ENCODE peak calls at places on chromosomes 12 and 14, in five cellular contexts. P is neuronal stem cell, W is H1, N is mesenchymal stem cell, Z is H9. H is an unnamed sample.

GRCh38 chr14:54902143-54902520 is 494 bp downstream of the GCH1 start:
- DNase-seq in W (peak; percentile 80), P (peak; percentile 56), Z (peak; percentile 74), N (peak; percentile 87), H (peak; percentile 98)

GRCh38 chr12:100545092-100545491 is 28.4 kb upstream of the GAS2L3 start:
- DNase-seq in W (no peak), Z (no peak), P (no peak), N (no peak), H (no peak)

GRCh38 chr12:127893875-127894635 is 372.9 kb upstream of the TMEM132C start:
- DNase-seq in W (peak; percentile 50), P (no peak), N (no peak), Z (peak; percentile 59), H (no peak)

GRCh38 chr12:91274886-91275285 is 92.3 kb upstream of the DCN start:
- DNase-seq in N (peak; percentile 61), P (peak; percentile 12), W (no peak), Z (no peak), H (no peak)

GRCh38 chr12:99093166-99093565 is 448.1 kb downstream of the APAF1 start:
- DNase-seq in W (no peak), Z (no peak), P (no peak), N (no peak), H (no peak)

GRCh38 chr12:108307006-108307405 is 32.1 kb downstream of the CMKLR1 start:
- DNase-seq in W (no peak), N (peak; percentile 41), Z (no peak), P (no peak), H (no peak)

GRCh38 chr12:85866929-85867776 is 6.9 kb upstream of the NTS start:
- DNase-seq in P (peak; percentile 24), Z (no peak), N (peak; percentile 61), W (no peak), H (peak; percentile 70)

GRCh38 chr12:22312336-22312735 is 22.2 kb downstream of the ST8SIA1 start:
- DNase-seq in N (no peak), Z (no peak), W (no peak), P (no peak), H (no peak)

GRCh38 chr12:110960795-110961194 is 40.4 kb upstream of the MYL2 start:
- DNase-seq in Z (no peak), N (no peak), P (no peak), W (no peak), H (no peak)

GRCh38 chr14:104250175-104250574 is 111.8 kb downstream of the KIF26A start:
- DNase-seq in W (no peak), P (no peak), Z (peak; percentile 10), N (no peak), H (no peak)

GRCh38 chr12:47121146-47121545 is 41.4 kb upstream of the AMIGO2 start:
- DNase-seq in P (no peak), Z (no peak), N (no peak), W (no peak), H (no peak)

GRCh38 chr14:92759300-92759678 is 10.9 kb upstream of the LGMN start:
- DNase-seq in W (no peak), P (no peak), Z (peak; percentile 29), N (peak; percentile 26), H (no peak)

GRCh38 chr14:85853996-85854526 is 324.1 kb downstream of the FLRT2 start:
- DNase-seq in N (no peak), Z (no peak), W (no peak), P (no peak), H (no peak)

GRCh38 chr14:90198541-90198940 is 57.8 kb upstream of the PSMC1 start:
- DNase-seq in N (no peak), W (no peak), P (no peak), Z (no peak), H (peak; percentile 23)

GRCh38 chr14:37585101-37585479 is 10.0 kb downstream of the FOXA1 start:
- DNase-seq in P (no peak), W (peak; percentile 64), Z (peak; percentile 54), N (no peak), H (no peak)

GRCh38 chr12:78194448-78194847 is 363.8 kb downstream of the NAV3 start:
- DNase-seq in Z (no peak), N (peak; percentile 34), P (no peak), W (no peak), H (no peak)

GRCh38 chr14:87615822-87616679 is 376.9 kb downstream of the GALC start:
- DNase-seq in N (peak; percentile 76), Z (peak; percentile 73), P (peak; percentile 64), W (peak; percentile 83), H (peak; percentile 56)

GRCh38 chr12:2528001-2528400 is 266.8 kb upstream of the FKBP4 start:
- DNase-seq in N (no peak), P (no peak), W (no peak), Z (no peak), H (no peak)

GRCh38 chr14:88933203-88933602 is 108.8 kb downstream of the TTC8 start:
- DNase-seq in Z (no peak), W (no peak), N (no peak), P (no peak), H (no peak)

GRCh38 chr12:39441963-39442894 is 691 bp downstream of the KIF21A start:
- DNase-seq in Z (peak; percentile 56), P (peak; percentile 29), N (peak; percentile 52), W (peak; percentile 66), H (peak; percentile 39)

GRCh38 chr12:6375269-6376078 is at the start of gene SCNN1A:
- DNase-seq in P (no peak), N (no peak), Z (peak; percentile 98), W (peak; percentile 82), H (no peak)
- H3K4me1 ChIP-seq in P (peaks cover 46% of the 10 kb centered on the region), N (peaks cover 51% of the 10 kb centered on the region), Z (peaks cover 15% of the 10 kb centered on the region), W (peaks cover 34% of the 10 kb centered on the region), H (peaks cover 56% of the 10 kb centered on the region)

GRCh38 chr12:115648463-115648862 is 629.0 kb downstream of the MED13L start:
- DNase-seq in N (peak; percentile 23), P (no peak), Z (no peak), W (no peak), H (no peak)
- H2BK12ac ChIP-seq in N (no peak overlapping the region), P (no peak overlapping the region), Z (no peak overlapping the region), W (no peak overlapping the region), H (no peak overlapping the region)

DNA sequence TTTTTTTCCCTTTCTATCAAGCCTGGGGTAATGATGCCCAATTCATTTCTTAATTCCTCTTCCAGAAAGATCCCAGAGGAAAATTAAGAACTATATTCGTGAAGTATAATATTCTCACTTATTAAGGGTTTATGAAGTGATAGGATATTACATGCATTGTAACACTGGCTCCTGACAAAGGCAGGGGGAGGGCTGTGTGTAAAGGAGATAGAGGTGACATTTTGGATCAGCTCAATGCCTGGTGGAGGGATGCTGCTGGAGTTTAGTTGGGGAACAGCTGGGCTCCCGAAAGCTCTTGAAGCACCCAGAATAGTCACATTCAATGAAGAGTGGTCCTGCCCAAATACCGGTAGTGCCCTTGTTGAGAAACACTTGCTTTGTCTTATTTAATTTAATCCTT is 774 bp downstream of the SERPINA11 start:
- DNase-seq in W (peak; percentile 47), P (no peak), Z (no peak), N (no peak), H (no peak)
- H3K4me2 ChIP-seq in W (peak overlapping the region; percentile 75), P (no peak overlapping the region), Z (peak overlapping the region; percentile 48), N (no peak overlapping the region), H (no peak overlapping the region)

GRCh38 chr14:22554706-22555572 is 34.1 kb downstream of the DAD1 start:
- DNase-seq in Z (no peak), W (no peak), P (no peak), N (no peak), H (no peak)
- H3K4me1 ChIP-seq in Z (peaks cover 5% of the 10 kb centered on the region), W (peaks cover 5% of the 10 kb centered on the region), P (peaks cover 18% of the 10 kb centered on the region), N (peaks cover 38% of the 10 kb centered on the region), H (peaks cover 10% of the 10 kb centered on the region)

DNA sequence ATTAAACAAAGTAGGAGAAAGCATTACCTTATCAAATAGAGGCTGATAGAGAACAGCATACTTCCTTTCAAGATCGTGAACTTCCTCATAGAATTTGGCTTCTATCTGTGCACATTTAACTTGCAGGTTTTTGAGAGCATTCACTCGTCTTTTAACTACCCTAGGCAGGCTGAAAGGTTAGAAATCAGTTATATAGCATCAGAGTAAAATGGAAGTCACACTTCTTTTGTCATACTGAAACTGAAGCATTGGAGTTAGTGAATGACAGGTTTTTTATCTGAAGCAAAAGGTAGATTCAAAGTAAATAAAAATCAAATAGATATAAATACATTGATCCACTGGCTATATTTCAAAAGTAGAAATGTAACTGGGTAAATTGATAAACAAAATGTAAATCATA is 24.4 kb downstream of the NAP1L1 start:
- DNase-seq in P (no peak), N (no peak), W (no peak), Z (no peak), H (no peak)
- H2BK12ac ChIP-seq in P (no peak overlapping the region), N (no peak overlapping the region), W (no peak overlapping the region), Z (no peak overlapping the region), H (no peak overlapping the region)

DNA sequence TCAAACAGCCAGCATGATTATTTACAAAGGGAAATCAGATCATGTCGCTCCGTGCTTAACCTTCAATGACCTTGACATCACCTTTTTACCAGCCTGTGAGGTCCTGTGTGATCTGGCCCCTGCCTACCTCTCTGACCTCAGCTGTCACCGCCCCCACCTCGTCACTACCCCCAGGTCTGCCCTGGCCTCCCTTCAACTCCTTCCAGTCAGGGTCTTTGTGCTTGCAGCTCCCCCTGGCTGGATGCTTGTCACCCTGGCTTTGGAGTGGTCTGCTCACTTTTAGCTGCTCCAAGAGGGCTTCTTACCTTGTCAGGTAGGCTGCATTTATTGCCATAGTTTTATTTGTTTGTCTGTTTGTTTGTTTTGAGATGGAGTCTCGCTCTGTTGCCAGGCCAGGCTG is 8.2 kb upstream of the MAX start:
- DNase-seq in Z (peak; percentile 71), N (no peak), W (no peak), P (no peak), H (no peak)
- H3K4me2 ChIP-seq in Z (no peak overlapping the region), N (no peak overlapping the region), W (no peak overlapping the region), P (no peak overlapping the region), H (no peak overlapping the region)

GRCh38 chr12:112126000-112126431 is 656 bp downstream of the TRAFD1 start:
- DNase-seq in W (no peak), N (peak; percentile 26), P (no peak), Z (peak; percentile 27), H (no peak)
- H3K4me1 ChIP-seq in W (no peaks in the 10 kb centered on the region), N (peaks cover 19% of the 10 kb centered on the region), P (peaks cover 9% of the 10 kb centered on the region), Z (no peaks in the 10 kb centered on the region), H (no peaks in the 10 kb centered on the region)

GRCh38 chr12:129200576-129200975 is 347.3 kb downstream of the GLT1D1 start:
- DNase-seq in W (no peak), N (no peak), Z (no peak), P (no peak), H (no peak)
- H2BK12ac ChIP-seq in W (no peak overlapping the region), N (no peak overlapping the region), Z (no peak overlapping the region), P (no peak overlapping the region), H (no peak overlapping the region)

GRCh38 chr14:52935847-52936246 is 15.0 kb downstream of the FERMT2 start:
- DNase-seq in W (no peak), P (no peak), N (no peak), Z (no peak), H (no peak)
- H3K4me2 ChIP-seq in W (no peak overlapping the region), P (no peak overlapping the region), N (no peak overlapping the region), Z (no peak overlapping the region), H (no peak overlapping the region)

H was measured in trophoblast cell.